ENCODE peak calls at places on chromosomes 1 and 21, in six cellular contexts. One of them, this sample, is unnamed.
A peak's percentile ranks its signal among the peaks of the same experiment; 100 is the strongest.

GRCh38 chr1:41341756-41342562 is 19.3 kb upstream of the FOXO6 start:
- DNase-seq in fibroblast of lung: no peak
- DNase-seq in neural progenitor cell: peak; percentile 42
- DNase-seq in H9: peak; percentile 57
- DNase-seq in PC-3: peak; percentile 32
- DNase-seq in activated T-cell treated with anti-CD3 and anti-CD28 coated beads for 24 hours: no peak
- DNase-seq in this sample: no peak

GRCh38 chr21:45120975-45121374 is 46.6 kb downstream of the ADARB1 start:
- DNase-seq in fibroblast of lung: no peak
- DNase-seq in neural progenitor cell: no peak
- DNase-seq in H9: no peak
- DNase-seq in PC-3: peak; percentile 48
- DNase-seq in activated T-cell treated with anti-CD3 and anti-CD28 coated beads for 24 hours: no peak
- DNase-seq in this sample: no peak

GRCh38 chr21:38837806-38838461 is 32.2 kb downstream of the ETS2 start:
- DNase-seq in fibroblast of lung: no peak
- DNase-seq in neural progenitor cell: no peak
- DNase-seq in H9: no peak
- DNase-seq in PC-3: no peak
- DNase-seq in activated T-cell treated with anti-CD3 and anti-CD28 coated beads for 24 hours: no peak
- DNase-seq in this sample: no peak

GRCh38 chr1:98056781-98057180 is 135.9 kb upstream of the DPYD start:
- DNase-seq in fibroblast of lung: no peak
- DNase-seq in neural progenitor cell: no peak
- DNase-seq in H9: no peak
- DNase-seq in PC-3: no peak
- DNase-seq in activated T-cell treated with anti-CD3 and anti-CD28 coated beads for 24 hours: no peak
- DNase-seq in this sample: no peak

GRCh38 chr21:43697758-43698643 is 20.9 kb upstream of the PDXK start:
- DNase-seq in fibroblast of lung: peak; percentile 27
- DNase-seq in neural progenitor cell: no peak
- DNase-seq in H9: no peak
- DNase-seq in PC-3: no peak
- DNase-seq in activated T-cell treated with anti-CD3 and anti-CD28 coated beads for 24 hours: no peak
- DNase-seq in this sample: no peak

GRCh38 chr1:117537291-117537920 is 68.4 kb upstream of the TENT5C start:
- DNase-seq in fibroblast of lung: no peak
- DNase-seq in neural progenitor cell: peak; percentile 30
- DNase-seq in H9: peak; percentile 64
- DNase-seq in PC-3: peak; percentile 63
- DNase-seq in activated T-cell treated with anti-CD3 and anti-CD28 coated beads for 24 hours: no peak
- DNase-seq in this sample: no peak

GRCh38 chr1:209433649-209434031 is 149.9 kb upstream of the CAMK1G start:
- DNase-seq in fibroblast of lung: no peak
- DNase-seq in neural progenitor cell: no peak
- DNase-seq in H9: no peak
- DNase-seq in PC-3: peak; percentile 88
- DNase-seq in activated T-cell treated with anti-CD3 and anti-CD28 coated beads for 24 hours: no peak
- DNase-seq in this sample: peak; percentile 32

GRCh38 chr1:55329091-55329490 is 113.9 kb upstream of the USP24 start:
- DNase-seq in fibroblast of lung: no peak
- DNase-seq in neural progenitor cell: no peak
- DNase-seq in H9: peak; percentile 48
- DNase-seq in PC-3: no peak
- DNase-seq in activated T-cell treated with anti-CD3 and anti-CD28 coated beads for 24 hours: no peak
- DNase-seq in this sample: no peak

GRCh38 chr1:183197762-183198161 is 11.7 kb downstream of the LAMC2 start:
- DNase-seq in fibroblast of lung: no peak
- DNase-seq in neural progenitor cell: no peak
- DNase-seq in H9: no peak
- DNase-seq in PC-3: no peak
- DNase-seq in activated T-cell treated with anti-CD3 and anti-CD28 coated beads for 24 hours: no peak
- DNase-seq in this sample: no peak

GRCh38 chr1:209791920-209792319 is 7.6 kb upstream of the C1orf74 start:
- DNase-seq in fibroblast of lung: no peak
- DNase-seq in neural progenitor cell: no peak
- DNase-seq in H9: no peak
- DNase-seq in PC-3: peak; percentile 66
- DNase-seq in activated T-cell treated with anti-CD3 and anti-CD28 coated beads for 24 hours: no peak
- DNase-seq in this sample: no peak

GRCh38 chr1:245279346-245279745 is 124.6 kb downstream of the KIF26B start:
- DNase-seq in fibroblast of lung: no peak
- DNase-seq in neural progenitor cell: no peak
- DNase-seq in H9: no peak
- DNase-seq in PC-3: no peak
- DNase-seq in activated T-cell treated with anti-CD3 and anti-CD28 coated beads for 24 hours: no peak
- DNase-seq in this sample: no peak

GRCh38 chr1:31712625-31713024 is 8.8 kb upstream of the COL16A1 start:
- DNase-seq in fibroblast of lung: peak; percentile 63
- DNase-seq in neural progenitor cell: no peak
- DNase-seq in H9: no peak
- DNase-seq in PC-3: peak; percentile 61
- DNase-seq in activated T-cell treated with anti-CD3 and anti-CD28 coated beads for 24 hours: no peak
- DNase-seq in this sample: peak; percentile 80

GRCh38 chr21:38984982-38985422 is 179.3 kb downstream of the ETS2 start:
- DNase-seq in fibroblast of lung: peak; percentile 96
- DNase-seq in neural progenitor cell: no peak
- DNase-seq in H9: no peak
- DNase-seq in PC-3: no peak
- DNase-seq in activated T-cell treated with anti-CD3 and anti-CD28 coated beads for 24 hours: no peak
- DNase-seq in this sample: peak; percentile 88